ENCODE peak calls at places on chromosome 20, in four cellular contexts. One of them, this sample, is unnamed.

GRCh38 chr20:3595541-3595940 is 67.7 kb downstream of the GFRA4 start:
- DNase-seq in neural progenitor cell: no peak
- DNase-seq in activated T-helper 2 cell treated with anti-CD3 and anti-CD28 coated beads, Interferon-gamma antibody, Interleukin-2, Interleukin-4, amounts not matched to agents 10 μg/mL and 5 μg/mL and 100 μg/mL, durations not matched to agents 14 hours and 24 hours and 36 hours: no peak
- DNase-seq in dorsolateral prefrontal cortex: no peak
- DNase-seq in this sample: no peak

GRCh38 chr20:43973231-43973630 is 58.6 kb downstream of the TOX2 start:
- DNase-seq in dorsolateral prefrontal cortex: no peak
- DNase-seq in neural progenitor cell: no peak
- DNase-seq in activated T-helper 2 cell treated with anti-CD3 and anti-CD28 coated beads, Interferon-gamma antibody, Interleukin-2, Interleukin-4, amounts not matched to agents 10 μg/mL and 5 μg/mL and 100 μg/mL, durations not matched to agents 14 hours and 24 hours and 36 hours: no peak
- DNase-seq in this sample: no peak

GRCh38 chr20:53194891-53195290 is 222.7 kb downstream of the TSHZ2 start:
- DNase-seq in dorsolateral prefrontal cortex: no peak
- DNase-seq in neural progenitor cell: no peak
- DNase-seq in activated T-helper 2 cell treated with anti-CD3 and anti-CD28 coated beads, Interferon-gamma antibody, Interleukin-2, Interleukin-4, amounts not matched to agents 10 μg/mL and 5 μg/mL and 100 μg/mL, durations not matched to agents 14 hours and 24 hours and 36 hours: no peak
- DNase-seq in this sample: no peak

GRCh38 chr20:33531047-33531877 is 41.4 kb downstream of the CBFA2T2 start:
- DNase-seq in dorsolateral prefrontal cortex: no peak
- DNase-seq in neural progenitor cell: peak
- DNase-seq in activated T-helper 2 cell treated with anti-CD3 and anti-CD28 coated beads, Interferon-gamma antibody, Interleukin-2, Interleukin-4, amounts not matched to agents 10 μg/mL and 5 μg/mL and 100 μg/mL, durations not matched to agents 14 hours and 24 hours and 36 hours: no peak
- DNase-seq in this sample: no peak

GRCh38 chr20:15702161-15702560 is 871.1 kb downstream of the KIF16B start:
- DNase-seq in neural progenitor cell: no peak
- DNase-seq in activated T-helper 2 cell treated with anti-CD3 and anti-CD28 coated beads, Interferon-gamma antibody, Interleukin-2, Interleukin-4, amounts not matched to agents 10 μg/mL and 5 μg/mL and 100 μg/mL, durations not matched to agents 14 hours and 24 hours and 36 hours: no peak
- DNase-seq in dorsolateral prefrontal cortex: no peak
- DNase-seq in this sample: no peak

GRCh38 chr20:17762873-17763557 is 63.2 kb downstream of the BANF2 start:
- DNase-seq in activated T-helper 2 cell treated with anti-CD3 and anti-CD28 coated beads, Interferon-gamma antibody, Interleukin-2, Interleukin-4, amounts not matched to agents 10 μg/mL and 5 μg/mL and 100 μg/mL, durations not matched to agents 14 hours and 24 hours and 36 hours: no peak
- DNase-seq in neural progenitor cell: no peak
- DNase-seq in dorsolateral prefrontal cortex: no peak
- DNase-seq in this sample: no peak

GRCh38 chr20:9301129-9302072 is 213.0 kb upstream of the LAMP5 start:
- DNase-seq in dorsolateral prefrontal cortex: no peak
- DNase-seq in activated T-helper 2 cell treated with anti-CD3 and anti-CD28 coated beads, Interferon-gamma antibody, Interleukin-2, Interleukin-4, amounts not matched to agents 10 μg/mL and 5 μg/mL and 100 μg/mL, durations not matched to agents 14 hours and 24 hours and 36 hours: no peak
- DNase-seq in neural progenitor cell: peak
- DNase-seq in this sample: no peak

GRCh38 chr20:53869466-53870258 is 200.7 kb downstream of the BCAS1 start:
- DNase-seq in activated T-helper 2 cell treated with anti-CD3 and anti-CD28 coated beads, Interferon-gamma antibody, Interleukin-2, Interleukin-4, amounts not matched to agents 10 μg/mL and 5 μg/mL and 100 μg/mL, durations not matched to agents 14 hours and 24 hours and 36 hours: peak
- DNase-seq in dorsolateral prefrontal cortex: no peak
- DNase-seq in neural progenitor cell: peak
- DNase-seq in this sample: peak

GRCh38 chr20:19903168-19903676 is 113.9 kb upstream of the NAA20 start:
- DNase-seq in neural progenitor cell: no peak
- DNase-seq in dorsolateral prefrontal cortex: no peak
- DNase-seq in activated T-helper 2 cell treated with anti-CD3 and anti-CD28 coated beads, Interferon-gamma antibody, Interleukin-2, Interleukin-4, amounts not matched to agents 10 μg/mL and 5 μg/mL and 100 μg/mL, durations not matched to agents 14 hours and 24 hours and 36 hours: no peak
- DNase-seq in this sample: no peak

GRCh38 chr20:24895898-24896658 is 53.0 kb upstream of the CST7 start:
- DNase-seq in dorsolateral prefrontal cortex: no peak
- DNase-seq in neural progenitor cell: no peak
- DNase-seq in activated T-helper 2 cell treated with anti-CD3 and anti-CD28 coated beads, Interferon-gamma antibody, Interleukin-2, Interleukin-4, amounts not matched to agents 10 μg/mL and 5 μg/mL and 100 μg/mL, durations not matched to agents 14 hours and 24 hours and 36 hours: no peak
- DNase-seq in this sample: no peak

GRCh38 chr20:34713194-34713943 is 9.2 kb downstream of the TP53INP2 start:
- DNase-seq in activated T-helper 2 cell treated with anti-CD3 and anti-CD28 coated beads, Interferon-gamma antibody, Interleukin-2, Interleukin-4, amounts not matched to agents 10 μg/mL and 5 μg/mL and 100 μg/mL, durations not matched to agents 14 hours and 24 hours and 36 hours: no peak
- DNase-seq in neural progenitor cell: no peak
- DNase-seq in dorsolateral prefrontal cortex: no peak
- DNase-seq in this sample: no peak

GRCh38 chr20:60053813-60054190 is 95.6 kb downstream of the CDH26 start:
- DNase-seq in neural progenitor cell: no peak
- DNase-seq in dorsolateral prefrontal cortex: no peak
- DNase-seq in activated T-helper 2 cell treated with anti-CD3 and anti-CD28 coated beads, Interferon-gamma antibody, Interleukin-2, Interleukin-4, amounts not matched to agents 10 μg/mL and 5 μg/mL and 100 μg/mL, durations not matched to agents 14 hours and 24 hours and 36 hours: no peak
- DNase-seq in this sample: no peak

GRCh38 chr20:62951143-62951895 is 1.2 kb upstream of the SLC17A9 start:
- DNase-seq in dorsolateral prefrontal cortex: no peak
- DNase-seq in neural progenitor cell: no peak
- DNase-seq in activated T-helper 2 cell treated with anti-CD3 and anti-CD28 coated beads, Interferon-gamma antibody, Interleukin-2, Interleukin-4, amounts not matched to agents 10 μg/mL and 5 μg/mL and 100 μg/mL, durations not matched to agents 14 hours and 24 hours and 36 hours: no peak
- DNase-seq in this sample: no peak